ENCODE peak calls at places on chromosomes 1 and 21, in ten cellular contexts. One of them, this sample, is unnamed.

GRCh38 chr1:246002725-246003441 is 504.2 kb downstream of the SMYD3 start:
- DNase-seq in M059J: peak
- DNase-seq in IMR-90: peak
- DNase-seq in cardiac muscle cell: peak
- DNase-seq in mucosa of descending colon: peak
- DNase-seq in coronary artery: no peak
- DNase-seq in A549: peak
- DNase-seq in T-helper 9 cell: peak
- DNase-seq in effector CD4-positive, alpha-beta T cell: peak
- DNase-seq in activated naive CD4-positive, alpha-beta T cell: peak
- DNase-seq in this sample: peak

GRCh38 chr1:24503870-24504523 is 1.4 kb downstream of the RCAN3 start:
- DNase-seq in M059J: no peak
- DNase-seq in IMR-90: no peak
- DNase-seq in cardiac muscle cell: no peak
- DNase-seq in mucosa of descending colon: no peak
- DNase-seq in coronary artery: no peak
- DNase-seq in A549: no peak
- DNase-seq in T-helper 9 cell: no peak
- DNase-seq in effector CD4-positive, alpha-beta T cell: no peak
- DNase-seq in activated naive CD4-positive, alpha-beta T cell: no peak
- DNase-seq in this sample: no peak

GRCh38 chr21:44540741-44541288 is 820 bp upstream of the KRTAP10-1 start:
- DNase-seq in M059J: no peak
- DNase-seq in IMR-90: no peak
- DNase-seq in cardiac muscle cell: no peak
- DNase-seq in mucosa of descending colon: no peak
- DNase-seq in coronary artery: peak
- DNase-seq in A549: no peak
- DNase-seq in T-helper 9 cell: no peak
- DNase-seq in effector CD4-positive, alpha-beta T cell: no peak
- DNase-seq in activated naive CD4-positive, alpha-beta T cell: no peak
- DNase-seq in this sample: no peak

GRCh38 chr1:43582162-43582566 is 51.5 kb downstream of the PTPRF start:
- DNase-seq in M059J: peak
- DNase-seq in IMR-90: peak
- DNase-seq in cardiac muscle cell: peak
- DNase-seq in mucosa of descending colon: peak
- DNase-seq in coronary artery: no peak
- DNase-seq in A549: peak
- DNase-seq in T-helper 9 cell: no peak
- DNase-seq in effector CD4-positive, alpha-beta T cell: no peak
- DNase-seq in activated naive CD4-positive, alpha-beta T cell: no peak
- DNase-seq in this sample: peak

GRCh38 chr1:172321429-172321828 is 99.1 kb upstream of the C1orf105 start:
- DNase-seq in M059J: peak
- DNase-seq in IMR-90: peak
- DNase-seq in cardiac muscle cell: peak
- DNase-seq in mucosa of descending colon: no peak
- DNase-seq in coronary artery: no peak
- DNase-seq in A549: peak
- DNase-seq in T-helper 9 cell: no peak
- DNase-seq in effector CD4-positive, alpha-beta T cell: no peak
- DNase-seq in activated naive CD4-positive, alpha-beta T cell: no peak
- DNase-seq in this sample: no peak

GRCh38 chr1:9213956-9214355 is 20.6 kb upstream of the H6PD start:
- DNase-seq in M059J: no peak
- DNase-seq in IMR-90: no peak
- DNase-seq in cardiac muscle cell: no peak
- DNase-seq in mucosa of descending colon: no peak
- DNase-seq in coronary artery: no peak
- DNase-seq in A549: no peak
- DNase-seq in T-helper 9 cell: no peak
- DNase-seq in effector CD4-positive, alpha-beta T cell: no peak
- DNase-seq in activated naive CD4-positive, alpha-beta T cell: no peak
- DNase-seq in this sample: no peak

GRCh38 chr1:35763211-35763610 is 6.6 kb downstream of the CLSPN start:
- DNase-seq in M059J: no peak
- DNase-seq in IMR-90: peak
- DNase-seq in cardiac muscle cell: peak
- DNase-seq in mucosa of descending colon: no peak
- DNase-seq in coronary artery: no peak
- DNase-seq in A549: no peak
- DNase-seq in T-helper 9 cell: no peak
- DNase-seq in effector CD4-positive, alpha-beta T cell: no peak
- DNase-seq in activated naive CD4-positive, alpha-beta T cell: no peak
- DNase-seq in this sample: no peak

GRCh38 chr1:161779393-161779792 is 13.3 kb downstream of the ATF6 start:
- DNase-seq in M059J: peak
- DNase-seq in IMR-90: no peak
- DNase-seq in cardiac muscle cell: no peak
- DNase-seq in mucosa of descending colon: no peak
- DNase-seq in coronary artery: no peak
- DNase-seq in A549: no peak
- DNase-seq in T-helper 9 cell: no peak
- DNase-seq in effector CD4-positive, alpha-beta T cell: no peak
- DNase-seq in activated naive CD4-positive, alpha-beta T cell: no peak
- DNase-seq in this sample: no peak

GRCh38 chr1:38222906-38223305 is 176.3 kb upstream of the POU3F1 start:
- DNase-seq in M059J: no peak
- DNase-seq in IMR-90: no peak
- DNase-seq in cardiac muscle cell: no peak
- DNase-seq in mucosa of descending colon: no peak
- DNase-seq in coronary artery: no peak
- DNase-seq in A549: no peak
- DNase-seq in T-helper 9 cell: no peak
- DNase-seq in effector CD4-positive, alpha-beta T cell: no peak
- DNase-seq in activated naive CD4-positive, alpha-beta T cell: no peak
- DNase-seq in this sample: no peak

GRCh38 chr21:42973309-42973990 is 912 bp upstream of the PKNOX1 start:
- DNase-seq in M059J: no peak
- DNase-seq in IMR-90: no peak
- DNase-seq in cardiac muscle cell: no peak
- DNase-seq in mucosa of descending colon: peak
- DNase-seq in coronary artery: no peak
- DNase-seq in A549: no peak
- DNase-seq in T-helper 9 cell: peak
- DNase-seq in effector CD4-positive, alpha-beta T cell: no peak
- DNase-seq in activated naive CD4-positive, alpha-beta T cell: no peak
- DNase-seq in this sample: no peak

GRCh38 chr1:63774617-63775417 is 1.0 kb downstream of the ROR1 start:
- DNase-seq in M059J: peak
- DNase-seq in IMR-90: peak
- DNase-seq in cardiac muscle cell: peak
- DNase-seq in mucosa of descending colon: peak
- DNase-seq in coronary artery: peak
- DNase-seq in A549: peak
- DNase-seq in T-helper 9 cell: no peak
- DNase-seq in effector CD4-positive, alpha-beta T cell: no peak
- DNase-seq in activated naive CD4-positive, alpha-beta T cell: no peak
- DNase-seq in this sample: no peak

GRCh38 chr1:68496680-68497357 is at the start of gene DEPDC1:
- DNase-seq in M059J: peak
- DNase-seq in IMR-90: peak
- DNase-seq in cardiac muscle cell: peak
- DNase-seq in mucosa of descending colon: peak
- DNase-seq in coronary artery: peak
- DNase-seq in A549: peak
- DNase-seq in T-helper 9 cell: peak
- DNase-seq in effector CD4-positive, alpha-beta T cell: peak
- DNase-seq in activated naive CD4-positive, alpha-beta T cell: peak
- DNase-seq in this sample: peak

GRCh38 chr1:64549464-64550239 is 79.7 kb downstream of the CACHD1 start:
- DNase-seq in M059J: no peak
- DNase-seq in IMR-90: no peak
- DNase-seq in cardiac muscle cell: no peak
- DNase-seq in mucosa of descending colon: no peak
- DNase-seq in coronary artery: no peak
- DNase-seq in A549: no peak
- DNase-seq in T-helper 9 cell: no peak
- DNase-seq in effector CD4-positive, alpha-beta T cell: no peak
- DNase-seq in activated naive CD4-positive, alpha-beta T cell: no peak
- DNase-seq in this sample: no peak

GRCh38 chr1:23824711-23825075 is 536 bp downstream of the HMGCL start:
- DNase-seq in M059J: no peak
- DNase-seq in IMR-90: no peak
- DNase-seq in cardiac muscle cell: peak
- DNase-seq in mucosa of descending colon: no peak
- DNase-seq in coronary artery: no peak
- DNase-seq in A549: no peak
- DNase-seq in T-helper 9 cell: no peak
- DNase-seq in effector CD4-positive, alpha-beta T cell: no peak
- DNase-seq in activated naive CD4-positive, alpha-beta T cell: no peak
- DNase-seq in this sample: no peak

GRCh38 chr21:45592208-45592619 is 50.0 kb upstream of the SLC19A1 start:
- DNase-seq in M059J: no peak
- DNase-seq in IMR-90: no peak
- DNase-seq in cardiac muscle cell: no peak
- DNase-seq in mucosa of descending colon: no peak
- DNase-seq in coronary artery: peak
- DNase-seq in A549: no peak
- DNase-seq in T-helper 9 cell: peak
- DNase-seq in effector CD4-positive, alpha-beta T cell: peak
- DNase-seq in activated naive CD4-positive, alpha-beta T cell: peak
- DNase-seq in this sample: no peak

GRCh38 chr1:172356620-172357019 is 63.9 kb upstream of the C1orf105 start:
- DNase-seq in M059J: peak
- DNase-seq in IMR-90: peak
- DNase-seq in cardiac muscle cell: peak
- DNase-seq in mucosa of descending colon: no peak
- DNase-seq in coronary artery: no peak
- DNase-seq in A549: peak
- DNase-seq in T-helper 9 cell: no peak
- DNase-seq in effector CD4-positive, alpha-beta T cell: no peak
- DNase-seq in activated naive CD4-positive, alpha-beta T cell: no peak
- DNase-seq in this sample: no peak